ENCODE peak calls at places on chromosomes 7 and 10, in five cellular contexts. I is dorsolateral prefrontal cortex, K is HL-60, O is AG09319, U is fibroblast of pulmonary artery. W is an unnamed sample.
A peak's percentile ranks its signal among the peaks of the same experiment; 100 is the strongest.

GRCh38 chr10:14761372-14761771 is 13.3 kb downstream of the FAM107B start:
- DNase-seq in K (no peak), O (no peak), U (no peak), I (no peak), W (no peak)

GRCh38 chr7:124720195-124720594 is 45.4 kb downstream of the GPR37 start:
- DNase-seq in K (no peak), I (no peak), U (no peak), O (no peak), W (no peak)

GRCh38 chr10:125886914-125887512 is 5.9 kb upstream of the DHX32 start:
- DNase-seq in U (no peak), O (no peak), I (no peak), K (no peak), W (no peak)

GRCh38 chr7:48154792-48155413 is 16.4 kb upstream of the ABCA13 start:
- DNase-seq in O (no peak), U (peak; percentile 62), K (no peak), I (no peak), W (no peak)

GRCh38 chr10:77581738-77582137 is 55.9 kb downstream of the KCNMA1 start:
- DNase-seq in I (no peak), U (no peak), K (no peak), O (no peak), W (no peak)

GRCh38 chr10:34343764-34344163 is 471.3 kb downstream of the PARD3 start:
- DNase-seq in U (peak; percentile 35), O (no peak), K (no peak), I (no peak), W (no peak)

GRCh38 chr7:6143997-6144396 is 112.8 kb downstream of the ANKRD61 start:
- DNase-seq in O (no peak), U (no peak), I (no peak), K (no peak), W (no peak)

GRCh38 chr7:80225361-80225760 is 90.7 kb downstream of the GNAI1 start:
- DNase-seq in O (no peak), K (no peak), I (no peak), U (peak; percentile 31), W (no peak)

GRCh38 chr10:79331709-79332108 is 15.6 kb upstream of the PPIF start:
- DNase-seq in O (peak; percentile 50), U (peak; percentile 57), K (no peak), I (no peak), W (no peak)

GRCh38 chr10:13272164-13272571 is 27.7 kb downstream of the PHYH start:
- DNase-seq in U (peak; percentile 47), O (peak; percentile 5), K (no peak), I (peak; percentile 67), W (no peak)

GRCh38 chr10:69490876-69491275 is 39.6 kb downstream of the TSPAN15 start:
- DNase-seq in U (no peak), I (peak; percentile 17), O (no peak), K (no peak), W (no peak)

GRCh38 chr10:71359364-71360046 is 37.2 kb upstream of the CDH23 start:
- DNase-seq in U (peak; percentile 78), I (no peak), O (no peak), K (peak; percentile 52), W (no peak)

GRCh38 chr10:60877066-60877776 is 66.8 kb downstream of the RHOBTB1 start:
- DNase-seq in I (no peak), O (no peak), U (no peak), K (no peak), W (no peak)

GRCh38 chr7:142301923-142302550 is 44.2 kb upstream of the PRSS58 start:
- DNase-seq in U (no peak), I (no peak), K (no peak), O (no peak), W (no peak)
- TF ChIP-seq CTCF in U (no peak), I (peak; percentile 17), K (peak; percentile 71), O (no peak), W (peak; percentile 71)

GRCh38 chr7:33922820-33923219 is 17.5 kb downstream of the BMPER start:
- DNase-seq in O (no peak), I (no peak), K (no peak), U (no peak), W (no peak)

GRCh38 chr7:33918401-33919120 is 13.2 kb downstream of the BMPER start:
- DNase-seq in I (no peak), O (no peak), U (no peak), K (no peak), W (no peak)

GRCh38 chr7:33921216-33921938 is 16.0 kb downstream of the BMPER start:
- DNase-seq in O (no peak), U (no peak), I (no peak), K (no peak), W (no peak)

GRCh38 chr7:33926535-33926934 is 21.2 kb downstream of the BMPER start:
- DNase-seq in O (no peak), K (no peak), U (no peak), I (no peak), W (no peak)

DNA sequence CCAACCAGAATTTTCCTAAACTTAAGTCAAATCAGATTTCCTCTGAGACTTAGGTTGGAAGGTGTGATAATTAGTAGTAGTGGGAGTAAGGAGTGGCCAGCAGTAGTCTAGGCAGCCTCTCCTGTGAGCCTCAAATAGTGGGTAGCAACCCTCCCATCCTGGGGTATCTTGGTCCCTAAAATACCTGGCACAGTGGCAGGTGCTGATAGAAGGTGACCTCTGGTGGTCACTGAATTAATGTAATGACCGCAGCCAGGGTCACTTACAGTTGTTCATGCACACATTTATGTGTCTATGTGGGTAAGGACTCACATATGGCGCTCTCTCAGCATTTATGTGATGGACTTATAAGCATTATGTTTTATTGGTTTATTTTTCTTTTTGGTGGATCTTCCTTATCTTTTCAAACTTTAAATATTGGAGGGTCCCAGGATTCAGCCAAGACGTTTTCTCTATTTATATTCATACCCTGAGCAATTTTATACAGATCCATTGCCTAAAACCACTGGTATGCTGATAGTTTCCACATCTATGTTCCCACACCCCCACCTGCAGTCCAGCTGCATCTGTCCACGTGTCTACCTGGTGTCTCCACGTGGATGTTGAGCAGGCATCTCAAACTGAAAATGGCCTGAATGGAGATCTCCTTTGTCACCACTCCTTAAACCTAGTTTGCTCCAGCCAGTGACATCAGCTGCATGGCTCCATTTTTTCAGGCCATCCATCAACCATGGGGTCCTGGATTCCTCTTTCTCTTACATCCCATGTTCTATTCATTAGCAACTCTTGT is 18.3 kb downstream of the BMPER start:
- DNase-seq in U (no peak), I (no peak), O (no peak), K (no peak), W (no peak)
- TF ChIP-seq CTCF in U (no peak), I (no peak), O (no peak), K (no peak), W (no peak)

DNA sequence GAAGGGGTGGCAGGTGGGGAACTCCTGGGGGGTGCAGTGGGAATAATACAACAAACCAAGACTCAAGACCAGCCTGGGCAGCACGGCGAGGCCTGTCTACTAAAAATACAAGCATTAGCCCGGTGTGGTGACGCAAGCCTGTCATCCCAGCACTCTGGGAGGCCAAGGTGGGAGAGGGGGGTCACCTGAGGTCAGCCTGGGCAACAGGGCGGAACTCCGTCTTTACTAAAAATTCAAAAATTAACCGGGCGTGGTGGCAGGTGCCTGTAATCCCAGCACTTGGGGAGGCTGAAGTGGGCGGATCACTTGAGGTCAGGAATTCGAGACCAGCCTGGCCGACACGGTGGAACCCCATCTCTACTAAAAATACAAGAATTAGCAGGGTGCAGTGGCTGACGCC is 48.4 kb upstream of the ELFN1 start:
- DNase-seq in O (no peak), U (no peak), I (no peak), K (no peak), W (no peak)
- TF ChIP-seq CTCF in O (no peak), U (no peak), I (no peak), K (no peak), W (no peak)

DNA sequence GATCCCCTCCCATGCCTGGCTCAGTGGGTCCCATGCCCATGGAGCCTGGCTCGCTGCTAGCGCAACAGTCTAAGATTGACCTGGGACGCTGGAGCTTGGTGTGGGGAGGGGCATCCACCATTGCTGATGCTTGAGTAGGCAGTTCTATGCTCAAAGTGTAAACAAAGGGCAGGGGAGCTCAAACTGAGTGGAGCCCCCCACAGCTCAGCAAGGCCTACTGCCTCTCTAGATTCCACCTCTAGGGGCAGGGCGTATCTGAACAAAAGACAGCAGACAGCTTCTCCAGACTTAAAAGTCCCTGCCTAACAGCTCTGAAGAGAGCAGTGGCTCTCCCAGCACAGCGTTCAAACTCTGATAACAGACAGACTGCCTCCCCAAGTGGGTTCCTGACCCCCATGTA is 31.2 kb upstream of the FFAR4 start:
- DNase-seq in I (no peak), K (no peak), U (no peak), O (no peak), W (no peak)
- TF ChIP-seq CTCF in I (no peak), K (no peak), U (no peak), O (no peak), W (no peak)

DNA sequence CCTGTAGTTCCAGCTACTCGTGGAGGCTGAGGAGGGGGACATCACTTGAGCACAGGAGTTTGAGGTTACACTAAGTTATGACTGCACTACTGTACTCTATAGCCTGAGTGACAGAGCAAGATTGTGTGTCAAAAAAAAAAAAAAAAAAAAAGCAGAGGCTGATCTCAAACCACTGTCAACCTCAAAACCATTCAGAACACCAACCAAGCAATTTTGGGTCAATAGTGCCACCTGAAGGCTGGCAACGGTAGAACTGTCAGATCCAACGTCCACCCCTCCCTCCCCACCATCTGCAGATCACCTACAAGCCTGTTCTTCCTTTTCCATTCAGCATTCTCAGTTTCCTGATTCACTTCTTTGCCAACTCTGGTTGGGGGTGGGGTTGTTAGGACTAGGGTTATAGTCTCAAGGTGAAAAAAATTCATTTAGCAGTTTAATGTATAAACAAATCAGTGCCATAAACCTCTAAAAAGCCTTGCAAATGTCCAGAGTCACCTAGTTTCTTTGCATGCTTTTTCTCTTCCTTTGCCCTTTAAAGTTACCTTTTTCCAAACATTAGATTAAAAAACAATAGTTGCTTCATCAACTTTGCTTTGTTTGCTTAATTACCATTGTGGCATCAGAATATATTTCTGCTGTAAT is 2.6 kb downstream of the MRPS33 start:
- DNase-seq in I (peak; percentile 58), O (no peak), K (peak; percentile 38), U (peak; percentile 75), W (peak; percentile 6)
- TF ChIP-seq CTCF in I (peak; percentile 52), O (peak; percentile 60), K (no peak), U (peak; percentile 67), W (peak; percentile 61)

W was measured in retinal pigment epithelial cell.